ENCODE peak calls at places on chromosomes 12 and 14, in nine cellular contexts. One of them, this sample, is unnamed.

GRCh38 chr12:102631274-102631673 is 150.9 kb upstream of the IGF1 start:
- DNase-seq in IMR-90: peak; percentile 82
- DNase-seq in mesendoderm: peak; percentile 30
- DNase-seq in endodermal cell: no peak
- DNase-seq in endothelial cell of umbilical vein: no peak
- DNase-seq in MM.1S: no peak
- DNase-seq in neural progenitor cell: no peak
- DNase-seq in SK-N-MC: no peak
- DNase-seq in HCT116: no peak
- DNase-seq in this sample: peak; percentile 12

GRCh38 chr14:99728981-99729451 is 44.9 kb downstream of the CYP46A1 start:
- DNase-seq in IMR-90: no peak
- DNase-seq in mesendoderm: no peak
- DNase-seq in endodermal cell: peak; percentile 39
- DNase-seq in endothelial cell of umbilical vein: no peak
- DNase-seq in MM.1S: no peak
- DNase-seq in neural progenitor cell: peak; percentile 1
- DNase-seq in SK-N-MC: no peak
- DNase-seq in HCT116: no peak
- DNase-seq in this sample: no peak

GRCh38 chr14:57049848-57050247 is 218.9 kb downstream of the EXOC5 start:
- DNase-seq in IMR-90: no peak
- DNase-seq in mesendoderm: peak; percentile 64
- DNase-seq in endodermal cell: peak; percentile 56
- DNase-seq in endothelial cell of umbilical vein: no peak
- DNase-seq in MM.1S: no peak
- DNase-seq in neural progenitor cell: no peak
- DNase-seq in SK-N-MC: no peak
- DNase-seq in HCT116: no peak
- DNase-seq in this sample: no peak

GRCh38 chr12:31011336-31011735 is 62.3 kb upstream of the DDX11 start:
- DNase-seq in IMR-90: no peak
- DNase-seq in mesendoderm: no peak
- DNase-seq in endodermal cell: no peak
- DNase-seq in endothelial cell of umbilical vein: no peak
- DNase-seq in MM.1S: no peak
- DNase-seq in neural progenitor cell: no peak
- DNase-seq in SK-N-MC: no peak
- DNase-seq in HCT116: no peak
- DNase-seq in this sample: no peak

GRCh38 chr14:32561520-32561919 is 232.4 kb downstream of the AKAP6 start:
- DNase-seq in IMR-90: peak; percentile 50
- DNase-seq in mesendoderm: peak; percentile 60
- DNase-seq in endodermal cell: no peak
- DNase-seq in endothelial cell of umbilical vein: no peak
- DNase-seq in MM.1S: no peak
- DNase-seq in neural progenitor cell: peak; percentile 17
- DNase-seq in SK-N-MC: no peak
- DNase-seq in HCT116: no peak
- DNase-seq in this sample: no peak

GRCh38 chr12:125183187-125184067 is 118.2 kb downstream of the AACS start:
- DNase-seq in IMR-90: peak; percentile 66
- DNase-seq in mesendoderm: peak; percentile 76
- DNase-seq in endodermal cell: peak; percentile 97
- DNase-seq in endothelial cell of umbilical vein: peak; percentile 66
- DNase-seq in MM.1S: peak; percentile 54
- DNase-seq in neural progenitor cell: peak; percentile 91
- DNase-seq in SK-N-MC: peak; percentile 75
- DNase-seq in HCT116: peak; percentile 45
- DNase-seq in this sample: peak; percentile 58

GRCh38 chr14:61444215-61444768 is 122.9 kb downstream of the PRKCH start:
- DNase-seq in IMR-90: no peak
- DNase-seq in mesendoderm: no peak
- DNase-seq in endodermal cell: no peak
- DNase-seq in endothelial cell of umbilical vein: no peak
- DNase-seq in MM.1S: no peak
- DNase-seq in neural progenitor cell: no peak
- DNase-seq in SK-N-MC: no peak
- DNase-seq in HCT116: no peak
- DNase-seq in this sample: no peak

GRCh38 chr14:32513571-32514009 is 184.5 kb downstream of the AKAP6 start:
- DNase-seq in IMR-90: peak; percentile 15
- DNase-seq in mesendoderm: no peak
- DNase-seq in endodermal cell: no peak
- DNase-seq in endothelial cell of umbilical vein: peak; percentile 60
- DNase-seq in MM.1S: peak; percentile 7
- DNase-seq in neural progenitor cell: no peak
- DNase-seq in SK-N-MC: no peak
- DNase-seq in HCT116: no peak
- DNase-seq in this sample: peak; percentile 4

GRCh38 chr12:4276524-4277204 is 3.1 kb downstream of the CCND2 start:
- DNase-seq in IMR-90: peak; percentile 82
- DNase-seq in mesendoderm: peak; percentile 97
- DNase-seq in endodermal cell: peak; percentile 98
- DNase-seq in endothelial cell of umbilical vein: peak; percentile 87
- DNase-seq in MM.1S: peak; percentile 90
- DNase-seq in neural progenitor cell: peak; percentile 95
- DNase-seq in SK-N-MC: peak; percentile 73
- DNase-seq in HCT116: peak; percentile 67
- DNase-seq in this sample: peak; percentile 76

GRCh38 chr12:4275869-4276253 is 2.3 kb downstream of the CCND2 start:
- DNase-seq in IMR-90: no peak
- DNase-seq in mesendoderm: peak; percentile 53
- DNase-seq in endodermal cell: peak; percentile 77
- DNase-seq in endothelial cell of umbilical vein: no peak
- DNase-seq in MM.1S: no peak
- DNase-seq in neural progenitor cell: peak; percentile 19
- DNase-seq in SK-N-MC: no peak
- DNase-seq in HCT116: no peak
- DNase-seq in this sample: no peak

GRCh38 chr12:4278582-4278939 is 5.0 kb downstream of the CCND2 start:
- DNase-seq in IMR-90: no peak
- DNase-seq in mesendoderm: no peak
- DNase-seq in endodermal cell: no peak
- DNase-seq in endothelial cell of umbilical vein: no peak
- DNase-seq in MM.1S: no peak
- DNase-seq in neural progenitor cell: no peak
- DNase-seq in SK-N-MC: no peak
- DNase-seq in HCT116: no peak
- DNase-seq in this sample: no peak

GRCh38 chr12:4277856-4278581 is 4.5 kb downstream of the CCND2 start:
- DNase-seq in IMR-90: no peak
- DNase-seq in mesendoderm: no peak
- DNase-seq in endodermal cell: no peak
- DNase-seq in endothelial cell of umbilical vein: no peak
- DNase-seq in MM.1S: no peak
- DNase-seq in neural progenitor cell: no peak
- DNase-seq in SK-N-MC: no peak
- DNase-seq in HCT116: no peak
- DNase-seq in this sample: no peak

DNA sequence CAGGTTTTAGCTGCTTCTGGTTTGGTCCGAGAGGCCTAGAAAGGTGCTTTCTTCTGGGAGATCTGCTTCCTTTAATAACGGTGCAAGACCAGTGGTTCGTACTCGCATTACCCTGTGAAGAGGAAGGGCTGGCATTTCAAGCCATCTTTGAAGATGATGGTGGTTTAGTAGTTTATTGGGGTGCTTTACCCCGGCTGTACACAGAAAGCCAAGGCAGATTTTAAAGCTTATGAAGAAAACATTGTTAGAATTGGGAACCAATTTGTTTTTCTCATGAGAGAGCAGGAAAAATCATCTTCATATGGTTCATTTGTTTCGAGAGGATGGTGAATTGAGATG is 3.6 kb downstream of the CCND2 start:
- DNase-seq in IMR-90: no peak
- DNase-seq in mesendoderm: no peak
- DNase-seq in endodermal cell: no peak
- DNase-seq in endothelial cell of umbilical vein: no peak
- DNase-seq in MM.1S: no peak
- DNase-seq in neural progenitor cell: no peak
- DNase-seq in SK-N-MC: no peak
- DNase-seq in HCT116: no peak
- DNase-seq in this sample: no peak
- H3K9ac ChIP-seq in IMR-90: no peak overlapping the region
- H3K9ac ChIP-seq in mesendoderm: peak overlapping the region; percentile 67
- H3K9ac ChIP-seq in endodermal cell: no peak overlapping the region
- H3K9ac ChIP-seq in endothelial cell of umbilical vein: no peak overlapping the region
- H3K9ac ChIP-seq in MM.1S: peak overlapping the region; percentile 100
- H3K9ac ChIP-seq in neural progenitor cell: no peak overlapping the region
- H3K9ac ChIP-seq in SK-N-MC: peak overlapping the region; percentile 30
- H3K9ac ChIP-seq in HCT116: no peak overlapping the region
- H3K9ac ChIP-seq in this sample: no peak overlapping the region

GRCh38 chr12:25364529-25365339 is 114.0 kb upstream of the KRAS start:
- DNase-seq in IMR-90: no peak
- DNase-seq in mesendoderm: peak; percentile 63
- DNase-seq in endodermal cell: peak; percentile 53
- DNase-seq in endothelial cell of umbilical vein: no peak
- DNase-seq in MM.1S: peak; percentile 60
- DNase-seq in neural progenitor cell: no peak
- DNase-seq in SK-N-MC: no peak
- DNase-seq in HCT116: no peak
- DNase-seq in this sample: no peak
- H3K9ac ChIP-seq in IMR-90: no peak overlapping the region
- H3K9ac ChIP-seq in mesendoderm: no peak overlapping the region
- H3K9ac ChIP-seq in endodermal cell: no peak overlapping the region
- H3K9ac ChIP-seq in endothelial cell of umbilical vein: no peak overlapping the region
- H3K9ac ChIP-seq in MM.1S: no peak overlapping the region
- H3K9ac ChIP-seq in neural progenitor cell: no peak overlapping the region
- H3K9ac ChIP-seq in SK-N-MC: peak overlapping the region; percentile 58
- H3K9ac ChIP-seq in HCT116: no peak overlapping the region
- H3K9ac ChIP-seq in this sample: no peak overlapping the region

GRCh38 chr14:103703433-103704385 is 11.5 kb downstream of the XRCC3 start:
- DNase-seq in IMR-90: no peak
- DNase-seq in mesendoderm: no peak
- DNase-seq in endodermal cell: no peak
- DNase-seq in endothelial cell of umbilical vein: peak; percentile 71
- DNase-seq in MM.1S: no peak
- DNase-seq in neural progenitor cell: no peak
- DNase-seq in SK-N-MC: no peak
- DNase-seq in HCT116: no peak
- DNase-seq in this sample: no peak

GRCh38 chr14:103704708-103705107 is 10.5 kb downstream of the XRCC3 start:
- DNase-seq in IMR-90: no peak
- DNase-seq in mesendoderm: no peak
- DNase-seq in endodermal cell: no peak
- DNase-seq in endothelial cell of umbilical vein: peak; percentile 66
- DNase-seq in MM.1S: no peak
- DNase-seq in neural progenitor cell: no peak
- DNase-seq in SK-N-MC: no peak
- DNase-seq in HCT116: no peak
- DNase-seq in this sample: no peak

GRCh38 chr14:103702095-103702494 is 13.2 kb downstream of the XRCC3 start:
- DNase-seq in IMR-90: no peak
- DNase-seq in mesendoderm: no peak
- DNase-seq in endodermal cell: no peak
- DNase-seq in endothelial cell of umbilical vein: no peak
- DNase-seq in MM.1S: no peak
- DNase-seq in neural progenitor cell: no peak
- DNase-seq in SK-N-MC: no peak
- DNase-seq in HCT116: no peak
- DNase-seq in this sample: no peak

GRCh38 chr14:103700753-103701490 is 14.3 kb downstream of the XRCC3 start:
- DNase-seq in IMR-90: no peak
- DNase-seq in mesendoderm: no peak
- DNase-seq in endodermal cell: no peak
- DNase-seq in endothelial cell of umbilical vein: no peak
- DNase-seq in MM.1S: no peak
- DNase-seq in neural progenitor cell: no peak
- DNase-seq in SK-N-MC: no peak
- DNase-seq in HCT116: no peak
- DNase-seq in this sample: no peak

GRCh38 chr14:103702497-103703432 is 12.5 kb downstream of the XRCC3 start:
- DNase-seq in IMR-90: no peak
- DNase-seq in mesendoderm: no peak
- DNase-seq in endodermal cell: no peak
- DNase-seq in endothelial cell of umbilical vein: no peak
- DNase-seq in MM.1S: no peak
- DNase-seq in neural progenitor cell: no peak
- DNase-seq in SK-N-MC: no peak
- DNase-seq in HCT116: no peak
- DNase-seq in this sample: no peak
- H3K9ac ChIP-seq in IMR-90: no peak overlapping the region
- H3K9ac ChIP-seq in mesendoderm: no peak overlapping the region
- H3K9ac ChIP-seq in endodermal cell: no peak overlapping the region
- H3K9ac ChIP-seq in endothelial cell of umbilical vein: no peak overlapping the region
- H3K9ac ChIP-seq in MM.1S: no peak overlapping the region
- H3K9ac ChIP-seq in neural progenitor cell: no peak overlapping the region
- H3K9ac ChIP-seq in SK-N-MC: no peak overlapping the region
- H3K9ac ChIP-seq in HCT116: no peak overlapping the region
- H3K9ac ChIP-seq in this sample: no peak overlapping the region

GRCh38 chr12:49200882-49201594 is 12.2 kb upstream of the TUBA1A start:
- DNase-seq in IMR-90: peak; percentile 89
- DNase-seq in mesendoderm: peak; percentile 93
- DNase-seq in endodermal cell: peak; percentile 41
- DNase-seq in endothelial cell of umbilical vein: peak; percentile 93
- DNase-seq in MM.1S: no peak
- DNase-seq in neural progenitor cell: no peak
- DNase-seq in SK-N-MC: peak; percentile 86
- DNase-seq in HCT116: peak; percentile 51
- DNase-seq in this sample: peak; percentile 76
- H3K9ac ChIP-seq in IMR-90: no peak overlapping the region
- H3K9ac ChIP-seq in mesendoderm: no peak overlapping the region
- H3K9ac ChIP-seq in endodermal cell: peak overlapping the region; percentile 21
- H3K9ac ChIP-seq in endothelial cell of umbilical vein: peak overlapping the region; percentile 76
- H3K9ac ChIP-seq in MM.1S: no peak overlapping the region
- H3K9ac ChIP-seq in neural progenitor cell: no peak overlapping the region
- H3K9ac ChIP-seq in SK-N-MC: peak overlapping the region; percentile 1
- H3K9ac ChIP-seq in HCT116: peak overlapping the region; percentile 21
- H3K9ac ChIP-seq in this sample: peak overlapping the region; percentile 69

GRCh38 chr12:32265920-32266319 is 133.4 kb upstream of the FGD4 start:
- DNase-seq in IMR-90: no peak
- DNase-seq in mesendoderm: no peak
- DNase-seq in endodermal cell: no peak
- DNase-seq in endothelial cell of umbilical vein: no peak
- DNase-seq in MM.1S: no peak
- DNase-seq in neural progenitor cell: no peak
- DNase-seq in SK-N-MC: no peak
- DNase-seq in HCT116: no peak
- DNase-seq in this sample: no peak

GRCh38 chr12:32266756-32267155 is 132.6 kb upstream of the FGD4 start:
- DNase-seq in IMR-90: no peak
- DNase-seq in mesendoderm: no peak
- DNase-seq in endodermal cell: no peak
- DNase-seq in endothelial cell of umbilical vein: no peak
- DNase-seq in MM.1S: no peak
- DNase-seq in neural progenitor cell: no peak
- DNase-seq in SK-N-MC: no peak
- DNase-seq in HCT116: no peak
- DNase-seq in this sample: no peak

GRCh38 chr12:32265461-32265860 is 133.9 kb upstream of the FGD4 start:
- DNase-seq in IMR-90: no peak
- DNase-seq in mesendoderm: no peak
- DNase-seq in endodermal cell: no peak
- DNase-seq in endothelial cell of umbilical vein: no peak
- DNase-seq in MM.1S: no peak
- DNase-seq in neural progenitor cell: no peak
- DNase-seq in SK-N-MC: no peak
- DNase-seq in HCT116: no peak
- DNase-seq in this sample: no peak

GRCh38 chr12:32261638-32262037 is 137.7 kb upstream of the FGD4 start:
- DNase-seq in IMR-90: no peak
- DNase-seq in mesendoderm: peak; percentile 74
- DNase-seq in endodermal cell: peak; percentile 79
- DNase-seq in endothelial cell of umbilical vein: no peak
- DNase-seq in MM.1S: no peak
- DNase-seq in neural progenitor cell: peak; percentile 50
- DNase-seq in SK-N-MC: no peak
- DNase-seq in HCT116: no peak
- DNase-seq in this sample: no peak

GRCh38 chr12:32264995-32265394 is 134.4 kb upstream of the FGD4 start:
- DNase-seq in IMR-90: peak; percentile 68
- DNase-seq in mesendoderm: no peak
- DNase-seq in endodermal cell: no peak
- DNase-seq in endothelial cell of umbilical vein: peak; percentile 86
- DNase-seq in MM.1S: peak; percentile 77
- DNase-seq in neural progenitor cell: no peak
- DNase-seq in SK-N-MC: no peak
- DNase-seq in HCT116: no peak
- DNase-seq in this sample: no peak
- H3K9ac ChIP-seq in IMR-90: no peak overlapping the region
- H3K9ac ChIP-seq in mesendoderm: no peak overlapping the region
- H3K9ac ChIP-seq in endodermal cell: no peak overlapping the region
- H3K9ac ChIP-seq in endothelial cell of umbilical vein: no peak overlapping the region
- H3K9ac ChIP-seq in MM.1S: no peak overlapping the region
- H3K9ac ChIP-seq in neural progenitor cell: no peak overlapping the region
- H3K9ac ChIP-seq in SK-N-MC: no peak overlapping the region
- H3K9ac ChIP-seq in HCT116: no peak overlapping the region
- H3K9ac ChIP-seq in this sample: no peak overlapping the region

This sample was measured in mammary epithelial cell.